ENCODE peak calls at places on chromosomes 3 and 15, in six cellular contexts. Z, L, D, K, C and H are unnamed samples.

GRCh38 chr3:16807441-16807840 is 77.3 kb upstream of the PLCL2 start:
- DNase-seq in K (no peak), C (no peak), D (no peak), Z (no peak), L (no peak), H (no peak)

GRCh38 chr15:87354661-87355410 is 901.7 kb downstream of the NTRK3 start:
- DNase-seq in K (no peak), L (no peak), C (no peak), D (no peak), Z (no peak), H (no peak)

GRCh38 chr15:49492834-49493233 is 69.8 kb downstream of the FGF7 start:
- DNase-seq in C (no peak), K (no peak), Z (no peak), D (no peak), L (no peak), H (no peak)

GRCh38 chr3:195447205-195447604 is 4.4 kb upstream of the ACAP2 start:
- DNase-seq in C (no peak), K (no peak), D (no peak), Z (no peak), L (no peak), H (no peak)

GRCh38 chr3:178258121-178258520 is 278.1 kb upstream of the KCNMB2 start:
- DNase-seq in Z (no peak), D (no peak), K (no peak), C (no peak), L (no peak), H (no peak)

GRCh38 chr3:63855333-63855940 is 8.2 kb downstream of the THOC7 start:
- DNase-seq in D (no peak), C (no peak), Z (no peak), L (no peak), K (peak; percentile 47), H (no peak)

GRCh38 chr3:128619146-128619890 is 31.3 kb downstream of the RPN1 start:
- DNase-seq in L (no peak), D (no peak), Z (no peak), K (no peak), C (no peak), H (no peak)

GRCh38 chr3:64138046-64138445 is 87.2 kb downstream of the PRICKLE2 start:
- DNase-seq in C (no peak), K (no peak), D (no peak), Z (no peak), L (no peak), H (no peak)

GRCh38 chr15:43776101-43776717 is 557 bp downstream of the ELL3 start:
- DNase-seq in L (no peak), C (no peak), Z (peak; percentile 80), D (peak; percentile 10), K (peak; percentile 80), H (peak; percentile 73)

GRCh38 chr3:196707566-196707965 is 4.5 kb downstream of the CEP19 start:
- DNase-seq in C (no peak), L (no peak), D (no peak), K (no peak), Z (no peak), H (no peak)

GRCh38 chr3:30142946-30143345 is 463.5 kb upstream of the TGFBR2 start:
- DNase-seq in C (no peak), K (no peak), Z (no peak), L (no peak), D (no peak), H (no peak)

GRCh38 chr3:66386011-66386924 is 114.6 kb downstream of the LRIG1 start:
- DNase-seq in K (no peak), C (no peak), L (no peak), Z (peak; percentile 79), D (no peak), H (peak; percentile 37)

GRCh38 chr3:171458056-171458856 is 1.9 kb downstream of the TNIK start:
- DNase-seq in K (no peak), C (no peak), L (no peak), D (peak; percentile 55), Z (no peak), H (no peak)

GRCh38 chr3:172517859-172518466 is 5.3 kb downstream of the TNFSF10 start:
- DNase-seq in D (no peak), C (no peak), Z (no peak), L (no peak), K (no peak), H (no peak)

GRCh38 chr3:56869157-56869889 is 67.6 kb upstream of the ARHGEF3 start:
- DNase-seq in Z (no peak), C (no peak), D (no peak), K (peak; percentile 2), L (no peak), H (no peak)

GRCh38 chr3:5149306-5149880 is 27.3 kb downstream of the ARL8B start:
- DNase-seq in Z (no peak), L (no peak), C (no peak), K (no peak), D (no peak), H (no peak)